ENCODE peak calls at places on chromosomes 16 and 17, in six cellular contexts. One of them, this sample, is unnamed.

GRCh38 chr17:81196505-81197408 is 26.0 kb downstream of the CEP131 start:
- DNase-seq in T-helper 2 cell: no peak
- DNase-seq in NCI-H1105: no peak
- DNase-seq in thoracic aorta: no peak
- DNase-seq in HAP-1: no peak
- DNase-seq in endodermal cell: no peak
- DNase-seq in this sample: no peak

GRCh38 chr16:69073181-69073669 is 32.2 kb upstream of the HAS3 start:
- DNase-seq in T-helper 2 cell: no peak
- DNase-seq in NCI-H1105: no peak
- DNase-seq in thoracic aorta: no peak
- DNase-seq in HAP-1: no peak
- DNase-seq in endodermal cell: peak; percentile 63
- DNase-seq in this sample: no peak

GRCh38 chr17:47978324-47978723 is 7.4 kb downstream of the CDK5RAP3 start:
- DNase-seq in T-helper 2 cell: no peak
- DNase-seq in NCI-H1105: peak; percentile 41
- DNase-seq in thoracic aorta: no peak
- DNase-seq in HAP-1: peak; percentile 81
- DNase-seq in endodermal cell: peak; percentile 95
- DNase-seq in this sample: peak; percentile 25

GRCh38 chr16:54212893-54213292 is 73.7 kb downstream of the IRX3 start:
- DNase-seq in T-helper 2 cell: no peak
- DNase-seq in NCI-H1105: no peak
- DNase-seq in thoracic aorta: no peak
- DNase-seq in HAP-1: no peak
- DNase-seq in endodermal cell: no peak
- DNase-seq in this sample: no peak

GRCh38 chr17:47711366-47712099 is 17.6 kb downstream of the TBKBP1 start:
- DNase-seq in T-helper 2 cell: no peak
- DNase-seq in NCI-H1105: no peak
- DNase-seq in thoracic aorta: no peak
- DNase-seq in HAP-1: no peak
- DNase-seq in endodermal cell: no peak
- DNase-seq in this sample: no peak

GRCh38 chr17:21001111-21001812 is 41.5 kb downstream of the USP22 start:
- DNase-seq in T-helper 2 cell: no peak
- DNase-seq in NCI-H1105: no peak
- DNase-seq in thoracic aorta: no peak
- DNase-seq in HAP-1: no peak
- DNase-seq in endodermal cell: no peak
- DNase-seq in this sample: no peak

GRCh38 chr17:81241648-81242420 is 2.7 kb downstream of the NDUFAF8 start:
- DNase-seq in T-helper 2 cell: no peak
- DNase-seq in NCI-H1105: no peak
- DNase-seq in thoracic aorta: no peak
- DNase-seq in HAP-1: peak; percentile 82
- DNase-seq in endodermal cell: peak; percentile 97
- DNase-seq in this sample: peak; percentile 52

GRCh38 chr17:73371285-73371684 is 59.5 kb upstream of the CDC42EP4 start:
- DNase-seq in T-helper 2 cell: no peak
- DNase-seq in NCI-H1105: no peak
- DNase-seq in thoracic aorta: no peak
- DNase-seq in HAP-1: no peak
- DNase-seq in endodermal cell: no peak
- DNase-seq in this sample: no peak

GRCh38 chr16:68090109-68090508 is 4.9 kb downstream of the NFATC3 start:
- DNase-seq in T-helper 2 cell: no peak
- DNase-seq in NCI-H1105: no peak
- DNase-seq in thoracic aorta: no peak
- DNase-seq in HAP-1: no peak
- DNase-seq in endodermal cell: no peak
- DNase-seq in this sample: no peak

GRCh38 chr17:9531080-9531479 is 44.5 kb downstream of the STX8 start:
- DNase-seq in T-helper 2 cell: no peak
- DNase-seq in NCI-H1105: no peak
- DNase-seq in thoracic aorta: no peak
- DNase-seq in HAP-1: no peak
- DNase-seq in endodermal cell: no peak
- DNase-seq in this sample: no peak

GRCh38 chr16:27067138-27067537 is 411 bp downstream of the C16orf82 start:
- DNase-seq in T-helper 2 cell: no peak
- DNase-seq in NCI-H1105: no peak
- DNase-seq in thoracic aorta: no peak
- DNase-seq in HAP-1: no peak
- DNase-seq in endodermal cell: peak; percentile 78
- DNase-seq in this sample: no peak

GRCh38 chr16:2799852-2800226 is 1.6 kb downstream of the PRSS41 start:
- DNase-seq in T-helper 2 cell: no peak
- DNase-seq in NCI-H1105: no peak
- DNase-seq in thoracic aorta: no peak
- DNase-seq in HAP-1: no peak
- DNase-seq in endodermal cell: peak; percentile 16
- DNase-seq in this sample: no peak

GRCh38 chr16:7839568-7839967 is 506.9 kb downstream of the RBFOX1 start:
- DNase-seq in T-helper 2 cell: no peak
- DNase-seq in NCI-H1105: no peak
- DNase-seq in thoracic aorta: no peak
- DNase-seq in HAP-1: no peak
- DNase-seq in endodermal cell: peak; percentile 63
- DNase-seq in this sample: no peak

GRCh38 chr16:11178424-11178823 is 77.6 kb downstream of the SOCS1 start:
- DNase-seq in T-helper 2 cell: no peak
- DNase-seq in NCI-H1105: no peak
- DNase-seq in thoracic aorta: no peak
- DNase-seq in HAP-1: no peak
- DNase-seq in endodermal cell: no peak
- DNase-seq in this sample: no peak

GRCh38 chr16:71600822-71601221 is 23.9 kb upstream of the TAT start:
- DNase-seq in T-helper 2 cell: no peak
- DNase-seq in NCI-H1105: no peak
- DNase-seq in thoracic aorta: no peak
- DNase-seq in HAP-1: no peak
- DNase-seq in endodermal cell: no peak
- DNase-seq in this sample: no peak

GRCh38 chr17:16980813-16981731 is 9.2 kb upstream of the TNFRSF13B start:
- DNase-seq in T-helper 2 cell: no peak
- DNase-seq in NCI-H1105: no peak
- DNase-seq in thoracic aorta: no peak
- DNase-seq in HAP-1: no peak
- DNase-seq in endodermal cell: peak; percentile 59
- DNase-seq in this sample: no peak